ENCODE peak calls at places on chromosomes 6 and 20, in nine cellular contexts. One of them, this sample, is unnamed.

GRCh38 chr20:23019403-23019802 is 15.7 kb upstream of the SSTR4 start:
- DNase-seq in kidney tubule cell: no peak
- DNase-seq in stimulated activated CD4-positive, alpha-beta T cell treated with anti-CD3 and anti-CD28 coated beads, Interleukin-1b, Interleukin-23, amount 100 ng/mL, for 24 hours: no peak
- DNase-seq in T-helper 2 cell: no peak
- DNase-seq in NCI-H1694: no peak
- DNase-seq in activated naive CD8-positive, alpha-beta T cell treated with anti-CD3 and anti-CD28 coated beads, Interleukin-2, amount 50 U/mL, for 24 hours: no peak
- DNase-seq in hepatocyte: no peak
- DNase-seq in activated CD4-positive, alpha-beta T cell treated with anti-CD3 and anti-CD28 coated beads, Interleukin-2, amount 50 U/mL, for 1 hour: no peak
- DNase-seq in HTR-8/SVneo: no peak
- DNase-seq in this sample: no peak

GRCh38 chr6:35376282-35376681 is 33.9 kb downstream of the PPARD start:
- DNase-seq in kidney tubule cell: no peak
- DNase-seq in stimulated activated CD4-positive, alpha-beta T cell treated with anti-CD3 and anti-CD28 coated beads, Interleukin-1b, Interleukin-23, amount 100 ng/mL, for 24 hours: no peak
- DNase-seq in T-helper 2 cell: no peak
- DNase-seq in NCI-H1694: no peak
- DNase-seq in activated naive CD8-positive, alpha-beta T cell treated with anti-CD3 and anti-CD28 coated beads, Interleukin-2, amount 50 U/mL, for 24 hours: no peak
- DNase-seq in hepatocyte: no peak
- DNase-seq in activated CD4-positive, alpha-beta T cell treated with anti-CD3 and anti-CD28 coated beads, Interleukin-2, amount 50 U/mL, for 1 hour: no peak
- DNase-seq in HTR-8/SVneo: no peak
- DNase-seq in this sample: no peak

GRCh38 chr6:138289739-138290138 is 71.4 kb upstream of the PBOV1 start:
- DNase-seq in kidney tubule cell: peak
- DNase-seq in stimulated activated CD4-positive, alpha-beta T cell treated with anti-CD3 and anti-CD28 coated beads, Interleukin-1b, Interleukin-23, amount 100 ng/mL, for 24 hours: no peak
- DNase-seq in T-helper 2 cell: no peak
- DNase-seq in NCI-H1694: no peak
- DNase-seq in activated naive CD8-positive, alpha-beta T cell treated with anti-CD3 and anti-CD28 coated beads, Interleukin-2, amount 50 U/mL, for 24 hours: peak
- DNase-seq in hepatocyte: peak
- DNase-seq in activated CD4-positive, alpha-beta T cell treated with anti-CD3 and anti-CD28 coated beads, Interleukin-2, amount 50 U/mL, for 1 hour: no peak
- DNase-seq in HTR-8/SVneo: no peak
- DNase-seq in this sample: no peak

GRCh38 chr20:50193851-50194830 is 3.5 kb downstream of the CEBPB start:
- DNase-seq in kidney tubule cell: no peak
- DNase-seq in stimulated activated CD4-positive, alpha-beta T cell treated with anti-CD3 and anti-CD28 coated beads, Interleukin-1b, Interleukin-23, amount 100 ng/mL, for 24 hours: no peak
- DNase-seq in T-helper 2 cell: no peak
- DNase-seq in NCI-H1694: no peak
- DNase-seq in activated naive CD8-positive, alpha-beta T cell treated with anti-CD3 and anti-CD28 coated beads, Interleukin-2, amount 50 U/mL, for 24 hours: no peak
- DNase-seq in hepatocyte: no peak
- DNase-seq in activated CD4-positive, alpha-beta T cell treated with anti-CD3 and anti-CD28 coated beads, Interleukin-2, amount 50 U/mL, for 1 hour: no peak
- DNase-seq in HTR-8/SVneo: no peak
- DNase-seq in this sample: no peak

GRCh38 chr20:51258582-51259175 is 235.8 kb upstream of the KCNG1 start:
- DNase-seq in kidney tubule cell: peak
- DNase-seq in stimulated activated CD4-positive, alpha-beta T cell treated with anti-CD3 and anti-CD28 coated beads, Interleukin-1b, Interleukin-23, amount 100 ng/mL, for 24 hours: no peak
- DNase-seq in T-helper 2 cell: no peak
- DNase-seq in NCI-H1694: no peak
- DNase-seq in activated naive CD8-positive, alpha-beta T cell treated with anti-CD3 and anti-CD28 coated beads, Interleukin-2, amount 50 U/mL, for 24 hours: no peak
- DNase-seq in hepatocyte: peak
- DNase-seq in activated CD4-positive, alpha-beta T cell treated with anti-CD3 and anti-CD28 coated beads, Interleukin-2, amount 50 U/mL, for 1 hour: no peak
- DNase-seq in HTR-8/SVneo: peak
- DNase-seq in this sample: no peak

GRCh38 chr6:70668499-70668812 is 773 bp downstream of the SMAP1 start:
- DNase-seq in kidney tubule cell: no peak
- DNase-seq in stimulated activated CD4-positive, alpha-beta T cell treated with anti-CD3 and anti-CD28 coated beads, Interleukin-1b, Interleukin-23, amount 100 ng/mL, for 24 hours: no peak
- DNase-seq in T-helper 2 cell: no peak
- DNase-seq in NCI-H1694: peak
- DNase-seq in activated naive CD8-positive, alpha-beta T cell treated with anti-CD3 and anti-CD28 coated beads, Interleukin-2, amount 50 U/mL, for 24 hours: no peak
- DNase-seq in hepatocyte: no peak
- DNase-seq in activated CD4-positive, alpha-beta T cell treated with anti-CD3 and anti-CD28 coated beads, Interleukin-2, amount 50 U/mL, for 1 hour: peak
- DNase-seq in HTR-8/SVneo: peak
- DNase-seq in this sample: no peak

GRCh38 chr6:168238159-168238887 is 81.3 kb downstream of the DACT2 start:
- DNase-seq in kidney tubule cell: no peak
- DNase-seq in stimulated activated CD4-positive, alpha-beta T cell treated with anti-CD3 and anti-CD28 coated beads, Interleukin-1b, Interleukin-23, amount 100 ng/mL, for 24 hours: no peak
- DNase-seq in T-helper 2 cell: no peak
- DNase-seq in NCI-H1694: no peak
- DNase-seq in activated naive CD8-positive, alpha-beta T cell treated with anti-CD3 and anti-CD28 coated beads, Interleukin-2, amount 50 U/mL, for 24 hours: no peak
- DNase-seq in hepatocyte: no peak
- DNase-seq in activated CD4-positive, alpha-beta T cell treated with anti-CD3 and anti-CD28 coated beads, Interleukin-2, amount 50 U/mL, for 1 hour: no peak
- DNase-seq in HTR-8/SVneo: no peak
- DNase-seq in this sample: no peak

GRCh38 chr6:90217621-90218496 is 78.8 kb downstream of the BACH2 start:
- DNase-seq in kidney tubule cell: no peak
- DNase-seq in stimulated activated CD4-positive, alpha-beta T cell treated with anti-CD3 and anti-CD28 coated beads, Interleukin-1b, Interleukin-23, amount 100 ng/mL, for 24 hours: no peak
- DNase-seq in T-helper 2 cell: peak
- DNase-seq in NCI-H1694: no peak
- DNase-seq in activated naive CD8-positive, alpha-beta T cell treated with anti-CD3 and anti-CD28 coated beads, Interleukin-2, amount 50 U/mL, for 24 hours: no peak
- DNase-seq in hepatocyte: no peak
- DNase-seq in activated CD4-positive, alpha-beta T cell treated with anti-CD3 and anti-CD28 coated beads, Interleukin-2, amount 50 U/mL, for 1 hour: peak
- DNase-seq in HTR-8/SVneo: peak
- DNase-seq in this sample: no peak

GRCh38 chr6:113461153-113461897 is 395.8 kb upstream of the MARCKS start:
- DNase-seq in kidney tubule cell: no peak
- DNase-seq in stimulated activated CD4-positive, alpha-beta T cell treated with anti-CD3 and anti-CD28 coated beads, Interleukin-1b, Interleukin-23, amount 100 ng/mL, for 24 hours: no peak
- DNase-seq in T-helper 2 cell: no peak
- DNase-seq in NCI-H1694: peak
- DNase-seq in activated naive CD8-positive, alpha-beta T cell treated with anti-CD3 and anti-CD28 coated beads, Interleukin-2, amount 50 U/mL, for 24 hours: no peak
- DNase-seq in hepatocyte: no peak
- DNase-seq in activated CD4-positive, alpha-beta T cell treated with anti-CD3 and anti-CD28 coated beads, Interleukin-2, amount 50 U/mL, for 1 hour: no peak
- DNase-seq in HTR-8/SVneo: no peak
- DNase-seq in this sample: peak

GRCh38 chr6:87846446-87846845 is 144.4 kb upstream of the AKIRIN2 start:
- DNase-seq in kidney tubule cell: no peak
- DNase-seq in stimulated activated CD4-positive, alpha-beta T cell treated with anti-CD3 and anti-CD28 coated beads, Interleukin-1b, Interleukin-23, amount 100 ng/mL, for 24 hours: no peak
- DNase-seq in T-helper 2 cell: no peak
- DNase-seq in NCI-H1694: no peak
- DNase-seq in activated naive CD8-positive, alpha-beta T cell treated with anti-CD3 and anti-CD28 coated beads, Interleukin-2, amount 50 U/mL, for 24 hours: no peak
- DNase-seq in hepatocyte: no peak
- DNase-seq in activated CD4-positive, alpha-beta T cell treated with anti-CD3 and anti-CD28 coated beads, Interleukin-2, amount 50 U/mL, for 1 hour: no peak
- DNase-seq in HTR-8/SVneo: no peak
- DNase-seq in this sample: no peak

This sample was measured in DMS 273 treated with DMSO at 0.1 percent for 48 hours.